ENCODE peak calls at places on chromosomes 3 and 15, in six cellular contexts. Y, M, N, B, W and J are unnamed samples.

GRCh38 chr3:13011369-13012227 is 61.6 kb downstream of the IQSEC1 start:
- DNase-seq in W (peak; percentile 82), N (no peak), B (no peak), M (peak; percentile 90), Y (no peak), J (no peak)

GRCh38 chr3:159804726-159805410 is 183.8 kb upstream of the IL12A start:
- DNase-seq in N (peak; percentile 72), M (peak; percentile 43), W (no peak), Y (peak; percentile 79), B (peak; percentile 91), J (peak; percentile 75)

GRCh38 chr15:68103603-68104002 is 49.5 kb downstream of the PIAS1 start:
- DNase-seq in N (no peak), M (no peak), B (no peak), W (no peak), Y (no peak), J (no peak)

GRCh38 chr3:194189243-194189791 is 53.4 kb downstream of the HES1 start:
- DNase-seq in W (no peak), N (peak; percentile 15), Y (no peak), B (no peak), M (no peak), J (no peak)

GRCh38 chr15:59388670-59389069 is 16.0 kb upstream of the MYO1E start:
- DNase-seq in N (no peak), B (peak; percentile 81), M (no peak), Y (peak; percentile 70), W (no peak), J (no peak)

GRCh38 chr3:85838921-85839320 is 880.1 kb downstream of the CADM2 start:
- DNase-seq in M (no peak), Y (no peak), W (no peak), B (no peak), N (no peak), J (no peak)

GRCh38 chr3:62252614-62253147 is 120.7 kb downstream of the FEZF2 start:
- DNase-seq in N (no peak), B (peak; percentile 25), M (no peak), Y (no peak), W (no peak), J (no peak)

GRCh38 chr15:74589826-74590225 is 25.8 kb upstream of the CLK3 start:
- DNase-seq in W (no peak), N (no peak), Y (no peak), B (no peak), M (no peak), J (no peak)

GRCh38 chr3:187958432-187959003 is 195.4 kb upstream of the LPP start:
- DNase-seq in Y (no peak), W (peak; percentile 49), M (peak; percentile 59), N (no peak), B (no peak), J (no peak)

GRCh38 chr15:61227269-61228024 is 1.7 kb downstream of the RORA start:
- DNase-seq in W (no peak), Y (peak; percentile 62), B (peak; percentile 65), M (peak; percentile 4), N (peak; percentile 32), J (no peak)

GRCh38 chr3:46112984-46113383 is 85.7 kb upstream of the XCR1 start:
- DNase-seq in M (no peak), N (no peak), W (no peak), Y (peak; percentile 42), B (peak; percentile 60), J (no peak)

GRCh38 chr3:71099997-71100719 is 483.4 kb downstream of the FOXP1 start:
- DNase-seq in Y (no peak), N (no peak), M (no peak), B (no peak), W (no peak), J (no peak)

GRCh38 chr3:159356606-159357005 is 554.8 kb downstream of the MFSD1 start:
- DNase-seq in N (no peak), B (no peak), M (no peak), Y (no peak), W (no peak), J (no peak)

GRCh38 chr3:194874206-194874605 is 188.5 kb downstream of the FAM43A start:
- DNase-seq in B (no peak), M (no peak), Y (no peak), N (no peak), W (no peak), J (no peak)

GRCh38 chr15:23483821-23484299 is 36.8 kb upstream of the GOLGA6L2 start:
- DNase-seq in B (no peak), M (no peak), Y (no peak), N (no peak), W (no peak), J (no peak)

GRCh38 chr3:195401959-195402358 is 40.9 kb downstream of the ACAP2 start:
- DNase-seq in Y (no peak), W (no peak), B (no peak), M (no peak), N (no peak), J (no peak)

GRCh38 chr3:172341482-172342059 is 106.7 kb downstream of the GHSR start:
- DNase-seq in Y (peak; percentile 33), B (peak; percentile 72), N (no peak), M (peak; percentile 11), W (peak; percentile 31), J (no peak)